ENCODE peak calls at places on chromosomes 7 and 10, in five cellular contexts. One of them, this sample, is unnamed.

GRCh38 chr10:132548106-132548823 is 10.7 kb downstream of the INPP5A start:
- DNase-seq in lower lobe of right lung: no peak
- DNase-seq in lower leg skin: no peak
- DNase-seq in cardiac muscle cell: no peak
- DNase-seq in GM12865: peak; percentile 45
- DNase-seq in this sample: no peak

GRCh38 chr7:24279512-24279911 is 4.5 kb upstream of the NPY start:
- DNase-seq in lower lobe of right lung: no peak
- DNase-seq in lower leg skin: no peak
- DNase-seq in cardiac muscle cell: no peak
- DNase-seq in GM12865: no peak
- DNase-seq in this sample: no peak

GRCh38 chr7:157000047-157000726 is 10.3 kb downstream of the MNX1 start:
- DNase-seq in lower lobe of right lung: no peak
- DNase-seq in lower leg skin: no peak
- DNase-seq in cardiac muscle cell: no peak
- DNase-seq in GM12865: no peak
- DNase-seq in this sample: no peak

GRCh38 chr7:111086532-111086931 is 4.4 kb upstream of the LRRN3 start:
- DNase-seq in lower lobe of right lung: no peak
- DNase-seq in lower leg skin: no peak
- DNase-seq in cardiac muscle cell: no peak
- DNase-seq in GM12865: no peak
- DNase-seq in this sample: no peak

GRCh38 chr7:150368884-150369739 is 490 bp downstream of the REPIN1 start:
- DNase-seq in lower lobe of right lung: peak; percentile 75
- DNase-seq in lower leg skin: peak; percentile 39
- DNase-seq in cardiac muscle cell: peak; percentile 90
- DNase-seq in GM12865: peak; percentile 89
- DNase-seq in this sample: peak; percentile 75

GRCh38 chr7:125599387-125599786 is 669.8 kb upstream of the POT1 start:
- DNase-seq in lower lobe of right lung: no peak
- DNase-seq in lower leg skin: no peak
- DNase-seq in cardiac muscle cell: no peak
- DNase-seq in GM12865: no peak
- DNase-seq in this sample: no peak

GRCh38 chr10:86356306-86356705 is 10.3 kb downstream of the GRID1 start:
- DNase-seq in lower lobe of right lung: peak; percentile 35
- DNase-seq in lower leg skin: no peak
- DNase-seq in cardiac muscle cell: no peak
- DNase-seq in GM12865: no peak
- DNase-seq in this sample: no peak

GRCh38 chr10:31770307-31770902 is 158.2 kb downstream of the ARHGAP12 start:
- DNase-seq in lower lobe of right lung: peak; percentile 60
- DNase-seq in lower leg skin: no peak
- DNase-seq in cardiac muscle cell: peak; percentile 56
- DNase-seq in GM12865: peak; percentile 67
- DNase-seq in this sample: no peak

GRCh38 chr7:25496394-25497103 is 268.3 kb upstream of the NPVF start:
- DNase-seq in lower lobe of right lung: no peak
- DNase-seq in lower leg skin: no peak
- DNase-seq in cardiac muscle cell: no peak
- DNase-seq in GM12865: peak; percentile 56
- DNase-seq in this sample: no peak

GRCh38 chr10:85864173-85864549 is 502.4 kb downstream of the GRID1 start:
- DNase-seq in lower lobe of right lung: no peak
- DNase-seq in lower leg skin: peak; percentile 22
- DNase-seq in cardiac muscle cell: no peak
- DNase-seq in GM12865: no peak
- DNase-seq in this sample: no peak

GRCh38 chr7:112533591-112533990 is 52.8 kb downstream of the LSMEM1 start:
- DNase-seq in lower lobe of right lung: no peak
- DNase-seq in lower leg skin: no peak
- DNase-seq in cardiac muscle cell: no peak
- DNase-seq in GM12865: no peak
- DNase-seq in this sample: no peak

GRCh38 chr7:44216019-44216418 is 15.2 kb downstream of the YKT6 start:
- DNase-seq in lower lobe of right lung: no peak
- DNase-seq in lower leg skin: no peak
- DNase-seq in cardiac muscle cell: no peak
- DNase-seq in GM12865: no peak
- DNase-seq in this sample: no peak

GRCh38 chr10:18607503-18607902 is 43.9 kb downstream of the NSUN6 start:
- DNase-seq in lower lobe of right lung: no peak
- DNase-seq in lower leg skin: peak; percentile 21
- DNase-seq in cardiac muscle cell: peak; percentile 56
- DNase-seq in GM12865: peak; percentile 52
- DNase-seq in this sample: peak; percentile 89

GRCh38 chr7:128396357-128396756 is 13.4 kb downstream of the IMPDH1 start:
- DNase-seq in lower lobe of right lung: no peak
- DNase-seq in lower leg skin: no peak
- DNase-seq in cardiac muscle cell: no peak
- DNase-seq in GM12865: no peak
- DNase-seq in this sample: no peak

GRCh38 chr7:13159467-13160184 is 472.2 kb downstream of the ARL4A start:
- DNase-seq in lower lobe of right lung: no peak
- DNase-seq in lower leg skin: no peak
- DNase-seq in cardiac muscle cell: no peak
- DNase-seq in GM12865: peak; percentile 16
- DNase-seq in this sample: no peak

GRCh38 chr7:133077394-133077793 is 4.5 kb downstream of the CHCHD3 start:
- DNase-seq in lower lobe of right lung: no peak
- DNase-seq in lower leg skin: no peak
- DNase-seq in cardiac muscle cell: no peak
- DNase-seq in GM12865: no peak
- DNase-seq in this sample: peak; percentile 49

GRCh38 chr7:19146699-19147098 is 1.5 kb upstream of the FERD3L start:
- DNase-seq in lower lobe of right lung: no peak
- DNase-seq in lower leg skin: no peak
- DNase-seq in cardiac muscle cell: peak; percentile 73
- DNase-seq in GM12865: no peak
- DNase-seq in this sample: peak; percentile 37

GRCh38 chr10:111758593-111758992 is 425.0 kb downstream of the GPAM start:
- DNase-seq in lower lobe of right lung: no peak
- DNase-seq in lower leg skin: no peak
- DNase-seq in cardiac muscle cell: no peak
- DNase-seq in GM12865: no peak
- DNase-seq in this sample: no peak

DNA sequence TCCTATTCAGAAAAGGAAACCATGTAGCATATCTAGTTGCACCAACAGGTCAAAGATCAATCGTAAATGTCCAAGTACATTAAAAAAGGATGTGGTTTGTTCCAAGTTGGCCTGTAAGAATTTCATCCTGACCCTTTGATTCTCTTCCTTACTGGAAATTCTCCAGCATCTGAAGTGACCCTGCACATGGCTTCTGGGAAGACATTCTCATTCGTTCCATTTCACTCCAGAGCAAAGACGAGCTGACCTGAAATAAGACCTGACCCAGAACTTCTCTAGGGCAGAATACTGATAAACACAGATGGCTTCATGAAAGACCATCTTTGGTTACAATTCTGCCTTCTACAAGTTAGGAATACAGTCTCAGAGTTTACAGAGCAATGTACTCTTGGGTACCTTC is 39.8 kb downstream of the ASB4 start:
- DNase-seq in lower lobe of right lung: no peak
- DNase-seq in lower leg skin: no peak
- DNase-seq in cardiac muscle cell: no peak
- DNase-seq in GM12865: no peak
- DNase-seq in this sample: peak; percentile 24
- TF ChIP-seq CTCF in lower lobe of right lung: no peak
- TF ChIP-seq CTCF in lower leg skin: no peak
- TF ChIP-seq CTCF in cardiac muscle cell: no peak
- TF ChIP-seq CTCF in GM12865: no peak
- TF ChIP-seq CTCF in this sample: no peak

GRCh38 chr10:43401627-43402026 is 7.4 kb downstream of the HNRNPF start:
- DNase-seq in lower lobe of right lung: no peak
- DNase-seq in lower leg skin: no peak
- DNase-seq in cardiac muscle cell: no peak
- DNase-seq in GM12865: no peak
- DNase-seq in this sample: no peak

GRCh38 chr10:43402176-43402575 is 6.8 kb downstream of the HNRNPF start:
- DNase-seq in lower lobe of right lung: no peak
- DNase-seq in lower leg skin: no peak
- DNase-seq in cardiac muscle cell: no peak
- DNase-seq in GM12865: no peak
- DNase-seq in this sample: peak; percentile 47

GRCh38 chr10:43402880-43403452 is 6.0 kb downstream of the HNRNPF start:
- DNase-seq in lower lobe of right lung: no peak
- DNase-seq in lower leg skin: no peak
- DNase-seq in cardiac muscle cell: no peak
- DNase-seq in GM12865: no peak
- DNase-seq in this sample: no peak

GRCh38 chr10:43404675-43405221 is 4.2 kb downstream of the HNRNPF start:
- DNase-seq in lower lobe of right lung: no peak
- DNase-seq in lower leg skin: no peak
- DNase-seq in cardiac muscle cell: no peak
- DNase-seq in GM12865: no peak
- DNase-seq in this sample: no peak

DNA sequence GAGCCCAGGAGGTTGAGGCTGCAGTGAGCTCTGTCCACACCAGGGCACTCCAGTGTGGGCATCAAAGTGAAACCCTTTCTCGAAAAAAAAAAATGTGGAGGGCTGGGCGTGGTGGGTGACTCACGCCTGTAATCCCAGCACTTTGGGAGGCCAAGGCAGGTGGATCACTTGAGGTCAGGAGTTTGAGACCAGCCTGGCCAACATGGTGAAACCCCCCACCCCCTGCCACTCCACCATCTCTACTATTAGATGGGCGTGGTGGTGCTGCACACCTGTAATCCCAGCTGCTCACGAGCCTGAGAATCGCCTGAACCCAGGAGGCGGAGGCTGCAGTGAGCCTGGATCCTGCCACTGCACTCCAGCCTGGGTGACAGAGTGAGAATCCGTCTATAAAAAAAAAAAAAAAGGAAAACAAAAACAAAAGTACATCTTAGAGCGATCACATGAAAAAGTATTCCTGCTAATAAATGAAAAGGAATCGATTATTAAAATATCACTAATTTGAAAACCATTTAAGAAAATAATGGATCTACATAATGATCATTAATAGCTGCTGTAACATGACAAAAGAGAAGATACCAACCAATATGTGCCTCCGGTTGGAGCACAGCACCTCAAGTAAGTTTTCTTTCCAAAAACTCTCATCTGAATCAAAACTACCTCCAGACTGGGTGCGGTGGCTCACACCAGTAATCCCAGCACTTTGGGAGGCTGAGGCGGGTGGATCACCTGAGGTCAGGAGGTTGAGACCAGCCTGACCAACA is 4.9 kb downstream of the HNRNPF start:
- DNase-seq in lower lobe of right lung: no peak
- DNase-seq in lower leg skin: no peak
- DNase-seq in cardiac muscle cell: no peak
- DNase-seq in GM12865: no peak
- DNase-seq in this sample: peak; percentile 36
- H3K4me3 ChIP-seq in lower lobe of right lung: peak overlapping the region; percentile 79
- H3K4me3 ChIP-seq in lower leg skin: no peak overlapping the region
- H3K4me3 ChIP-seq in cardiac muscle cell: no peak overlapping the region
- H3K4me3 ChIP-seq in GM12865: peak overlapping the region; percentile 80
- H3K4me3 ChIP-seq in this sample: peak overlapping the region; percentile 29

DNA sequence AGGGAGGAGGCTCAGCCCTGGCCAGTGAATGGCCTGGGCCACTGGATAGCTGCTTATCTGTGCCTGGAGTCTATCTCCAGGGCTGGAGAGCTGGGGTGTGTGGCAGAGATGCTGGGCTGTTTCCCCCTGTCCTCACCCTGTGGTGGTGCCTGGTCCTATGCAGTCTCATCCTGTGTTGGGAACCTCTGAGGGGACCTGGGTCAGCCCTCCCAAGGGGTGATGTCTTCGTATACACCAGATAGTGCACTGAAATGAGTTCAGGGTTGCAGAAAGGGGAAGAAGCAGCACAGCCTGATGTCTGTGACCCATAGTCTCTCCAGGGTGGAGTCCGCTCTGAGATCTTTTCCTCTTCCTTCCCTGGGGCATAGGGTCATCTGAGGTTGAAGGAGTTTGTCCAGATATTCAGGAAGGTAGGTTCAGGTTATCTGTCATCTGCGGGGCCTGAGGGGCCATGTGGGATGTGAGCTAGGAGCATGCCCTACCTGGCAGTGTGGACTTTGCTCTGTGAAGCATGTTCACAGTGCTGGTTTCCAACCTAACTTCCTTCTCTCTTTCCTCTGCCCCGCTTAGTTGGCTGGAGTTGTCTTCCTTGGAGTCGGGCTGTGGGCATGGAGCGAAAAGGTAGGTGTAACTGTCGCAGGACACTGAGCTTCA is 33.4 kb upstream of the SH2D4B start:
- DNase-seq in lower lobe of right lung: no peak
- DNase-seq in lower leg skin: no peak
- DNase-seq in cardiac muscle cell: peak; percentile 42
- DNase-seq in GM12865: no peak
- DNase-seq in this sample: no peak
- TF ChIP-seq CTCF in lower lobe of right lung: no peak
- TF ChIP-seq CTCF in lower leg skin: no peak
- TF ChIP-seq CTCF in cardiac muscle cell: no peak
- TF ChIP-seq CTCF in GM12865: no peak
- TF ChIP-seq CTCF in this sample: no peak

DNA sequence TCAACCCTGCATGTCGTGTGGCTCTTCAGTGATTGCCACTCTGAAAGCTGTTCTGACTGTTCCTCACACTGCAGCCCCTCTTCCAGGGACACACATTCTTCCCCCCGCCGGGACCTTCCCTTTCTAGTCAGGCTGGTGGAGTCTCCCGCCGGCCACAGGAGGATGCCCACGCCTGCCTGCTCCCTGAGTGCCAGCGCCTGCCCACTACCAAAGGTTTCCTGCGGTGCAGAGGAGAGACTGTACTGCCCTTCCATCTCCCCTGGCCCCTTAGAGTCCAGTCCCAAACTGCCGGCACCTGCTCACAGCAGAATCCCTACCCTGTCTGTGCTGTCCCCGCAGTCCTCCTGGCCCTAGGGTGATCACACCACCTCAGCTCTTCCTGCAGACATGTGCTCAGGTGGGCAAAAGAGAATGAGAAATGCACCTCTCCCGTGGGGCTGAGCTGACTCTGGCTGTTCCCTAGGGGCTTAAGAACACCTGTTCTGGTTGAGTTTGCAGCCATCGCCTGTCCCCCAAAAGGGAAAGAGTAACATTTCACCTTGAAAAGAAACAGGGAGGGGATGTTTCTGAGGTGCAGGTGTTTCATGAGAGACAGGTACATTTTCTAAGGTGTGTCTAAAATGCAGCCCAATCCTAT is 1.4 kb downstream of the PODXL start:
- DNase-seq in lower lobe of right lung: no peak
- DNase-seq in lower leg skin: no peak
- DNase-seq in cardiac muscle cell: no peak
- DNase-seq in GM12865: no peak
- DNase-seq in this sample: no peak
- H3K4me3 ChIP-seq in lower lobe of right lung: peak overlapping the region; percentile 77
- H3K4me3 ChIP-seq in lower leg skin: no peak overlapping the region
- H3K4me3 ChIP-seq in cardiac muscle cell: peak overlapping the region; percentile 82
- H3K4me3 ChIP-seq in GM12865: no peak overlapping the region
- H3K4me3 ChIP-seq in this sample: peak overlapping the region; percentile 57